ENCODE peak calls at places on chromosome 18, in eight cellular contexts. One of them, this sample, is unnamed.
A peak's percentile ranks its signal among the peaks of the same experiment; 100 is the strongest.

GRCh38 chr18:26057208-26057821 is 33.1 kb downstream of the SS18 start:
- DNase-seq in CD8-positive, alpha-beta memory T cell: no peak
- DNase-seq in kidney: no peak
- DNase-seq in PC-3: no peak
- DNase-seq in endodermal cell: no peak
- DNase-seq in astrocyte: peak; percentile 56
- DNase-seq in mesendoderm: peak; percentile 15
- DNase-seq in coronary artery: no peak
- DNase-seq in this sample: no peak

GRCh38 chr18:47832348-47832747 is 98.1 kb downstream of the SMAD2 start:
- DNase-seq in CD8-positive, alpha-beta memory T cell: no peak
- DNase-seq in kidney: no peak
- DNase-seq in PC-3: no peak
- DNase-seq in endodermal cell: no peak
- DNase-seq in astrocyte: peak; percentile 22
- DNase-seq in mesendoderm: no peak
- DNase-seq in coronary artery: no peak
- DNase-seq in this sample: no peak

GRCh38 chr18:59446012-59446411 is 86.9 kb upstream of the LMAN1 start:
- DNase-seq in CD8-positive, alpha-beta memory T cell: no peak
- DNase-seq in kidney: no peak
- DNase-seq in PC-3: no peak
- DNase-seq in endodermal cell: peak; percentile 78
- DNase-seq in astrocyte: peak; percentile 45
- DNase-seq in mesendoderm: peak; percentile 66
- DNase-seq in coronary artery: no peak
- DNase-seq in this sample: peak; percentile 42

GRCh38 chr18:49019446-49020045 is 68.8 kb upstream of the SMAD7 start:
- DNase-seq in CD8-positive, alpha-beta memory T cell: no peak
- DNase-seq in kidney: no peak
- DNase-seq in PC-3: no peak
- DNase-seq in endodermal cell: no peak
- DNase-seq in astrocyte: peak; percentile 25
- DNase-seq in mesendoderm: no peak
- DNase-seq in coronary artery: peak; percentile 41
- DNase-seq in this sample: no peak

GRCh38 chr18:44537521-44537920 is 143.2 kb upstream of the SETBP1 start:
- DNase-seq in CD8-positive, alpha-beta memory T cell: no peak
- DNase-seq in kidney: peak; percentile 41
- DNase-seq in PC-3: peak; percentile 84
- DNase-seq in endodermal cell: peak; percentile 65
- DNase-seq in astrocyte: peak; percentile 87
- DNase-seq in mesendoderm: peak; percentile 87
- DNase-seq in coronary artery: no peak
- DNase-seq in this sample: peak; percentile 89

GRCh38 chr18:35335861-35336260 is 8.4 kb downstream of the ZNF24 start:
- DNase-seq in CD8-positive, alpha-beta memory T cell: no peak
- DNase-seq in kidney: no peak
- DNase-seq in PC-3: no peak
- DNase-seq in endodermal cell: no peak
- DNase-seq in astrocyte: no peak
- DNase-seq in mesendoderm: no peak
- DNase-seq in coronary artery: no peak
- DNase-seq in this sample: no peak

GRCh38 chr18:73545497-73545896 is 602.1 kb downstream of the FBXO15 start:
- DNase-seq in CD8-positive, alpha-beta memory T cell: no peak
- DNase-seq in kidney: no peak
- DNase-seq in PC-3: peak; percentile 90
- DNase-seq in endodermal cell: no peak
- DNase-seq in astrocyte: no peak
- DNase-seq in mesendoderm: no peak
- DNase-seq in coronary artery: no peak
- DNase-seq in this sample: no peak

GRCh38 chr18:25898965-25899364 is 191.4 kb downstream of the SS18 start:
- DNase-seq in CD8-positive, alpha-beta memory T cell: no peak
- DNase-seq in kidney: no peak
- DNase-seq in PC-3: no peak
- DNase-seq in endodermal cell: no peak
- DNase-seq in astrocyte: no peak
- DNase-seq in mesendoderm: no peak
- DNase-seq in coronary artery: no peak
- DNase-seq in this sample: no peak

GRCh38 chr18:26624443-26624842 is 76.1 kb upstream of the KCTD1 start:
- DNase-seq in CD8-positive, alpha-beta memory T cell: no peak
- DNase-seq in kidney: no peak
- DNase-seq in PC-3: no peak
- DNase-seq in endodermal cell: no peak
- DNase-seq in astrocyte: no peak
- DNase-seq in mesendoderm: no peak
- DNase-seq in coronary artery: no peak
- DNase-seq in this sample: no peak

GRCh38 chr18:30432349-30432748 is 610.2 kb downstream of the DSC3 start:
- DNase-seq in CD8-positive, alpha-beta memory T cell: no peak
- DNase-seq in kidney: no peak
- DNase-seq in PC-3: no peak
- DNase-seq in endodermal cell: no peak
- DNase-seq in astrocyte: no peak
- DNase-seq in mesendoderm: no peak
- DNase-seq in coronary artery: no peak
- DNase-seq in this sample: no peak

GRCh38 chr18:13513015-13513414 is 213.3 kb downstream of the FAM210A start:
- DNase-seq in CD8-positive, alpha-beta memory T cell: no peak
- DNase-seq in kidney: no peak
- DNase-seq in PC-3: no peak
- DNase-seq in endodermal cell: peak; percentile 41
- DNase-seq in astrocyte: peak; percentile 41
- DNase-seq in mesendoderm: peak; percentile 32
- DNase-seq in coronary artery: peak; percentile 61
- DNase-seq in this sample: no peak

GRCh38 chr18:59272971-59273935 is at the start of gene RAX:
- DNase-seq in CD8-positive, alpha-beta memory T cell: no peak
- DNase-seq in kidney: peak; percentile 70
- DNase-seq in PC-3: no peak
- DNase-seq in endodermal cell: peak; percentile 96
- DNase-seq in astrocyte: no peak
- DNase-seq in mesendoderm: peak; percentile 92
- DNase-seq in coronary artery: no peak
- DNase-seq in this sample: no peak

GRCh38 chr18:45636110-45636509 is 20.8 kb downstream of the SLC14A2 start:
- DNase-seq in CD8-positive, alpha-beta memory T cell: no peak
- DNase-seq in kidney: no peak
- DNase-seq in PC-3: no peak
- DNase-seq in endodermal cell: peak; percentile 21
- DNase-seq in astrocyte: no peak
- DNase-seq in mesendoderm: no peak
- DNase-seq in coronary artery: no peak
- DNase-seq in this sample: peak; percentile 35

GRCh38 chr18:3333056-3333720 is 71.3 kb downstream of the MYL12B start:
- DNase-seq in CD8-positive, alpha-beta memory T cell: no peak
- DNase-seq in kidney: no peak
- DNase-seq in PC-3: no peak
- DNase-seq in endodermal cell: no peak
- DNase-seq in astrocyte: no peak
- DNase-seq in mesendoderm: no peak
- DNase-seq in coronary artery: no peak
- DNase-seq in this sample: no peak

GRCh38 chr18:2906522-2907458 is 60.0 kb downstream of the EMILIN2 start:
- DNase-seq in CD8-positive, alpha-beta memory T cell: peak; percentile 60
- DNase-seq in kidney: peak; percentile 85
- DNase-seq in PC-3: peak; percentile 31
- DNase-seq in endodermal cell: peak; percentile 80
- DNase-seq in astrocyte: no peak
- DNase-seq in mesendoderm: peak; percentile 47
- DNase-seq in coronary artery: no peak
- DNase-seq in this sample: no peak

GRCh38 chr18:63683152-63683551 is 19.6 kb upstream of the SERPINB11 start:
- DNase-seq in CD8-positive, alpha-beta memory T cell: no peak
- DNase-seq in kidney: no peak
- DNase-seq in PC-3: peak; percentile 97
- DNase-seq in endodermal cell: peak; percentile 81
- DNase-seq in astrocyte: peak; percentile 76
- DNase-seq in mesendoderm: peak; percentile 94
- DNase-seq in coronary artery: no peak
- DNase-seq in this sample: peak; percentile 97

GRCh38 chr18:63681449-63682381 is 20.0 kb upstream of the SERPINB3 start:
- DNase-seq in CD8-positive, alpha-beta memory T cell: no peak
- DNase-seq in kidney: no peak
- DNase-seq in PC-3: peak; percentile 93
- DNase-seq in endodermal cell: no peak
- DNase-seq in astrocyte: no peak
- DNase-seq in mesendoderm: no peak
- DNase-seq in coronary artery: no peak
- DNase-seq in this sample: no peak

GRCh38 chr18:63686871-63687270 is 15.9 kb upstream of the SERPINB11 start:
- DNase-seq in CD8-positive, alpha-beta memory T cell: no peak
- DNase-seq in kidney: no peak
- DNase-seq in PC-3: no peak
- DNase-seq in endodermal cell: no peak
- DNase-seq in astrocyte: no peak
- DNase-seq in mesendoderm: no peak
- DNase-seq in coronary artery: no peak
- DNase-seq in this sample: no peak

GRCh38 chr18:63684718-63685117 is 18.0 kb upstream of the SERPINB11 start:
- DNase-seq in CD8-positive, alpha-beta memory T cell: no peak
- DNase-seq in kidney: no peak
- DNase-seq in PC-3: no peak
- DNase-seq in endodermal cell: no peak
- DNase-seq in astrocyte: no peak
- DNase-seq in mesendoderm: no peak
- DNase-seq in coronary artery: no peak
- DNase-seq in this sample: peak; percentile 21

GRCh38 chr18:63683890-63684289 is 18.9 kb upstream of the SERPINB11 start:
- DNase-seq in CD8-positive, alpha-beta memory T cell: no peak
- DNase-seq in kidney: no peak
- DNase-seq in PC-3: peak; percentile 37
- DNase-seq in endodermal cell: peak; percentile 62
- DNase-seq in astrocyte: no peak
- DNase-seq in mesendoderm: peak; percentile 46
- DNase-seq in coronary artery: no peak
- DNase-seq in this sample: no peak
- H3K27ac ChIP-seq in CD8-positive, alpha-beta memory T cell: no peak overlapping the region
- H3K27ac ChIP-seq in kidney: no peak overlapping the region
- H3K27ac ChIP-seq in PC-3: peak overlapping the region; percentile 100
- H3K27ac ChIP-seq in endodermal cell: no peak overlapping the region
- H3K27ac ChIP-seq in astrocyte: no peak overlapping the region
- H3K27ac ChIP-seq in mesendoderm: no peak overlapping the region
- H3K27ac ChIP-seq in coronary artery: no peak overlapping the region
- H3K27ac ChIP-seq in this sample: peak overlapping the region; percentile 82

DNA sequence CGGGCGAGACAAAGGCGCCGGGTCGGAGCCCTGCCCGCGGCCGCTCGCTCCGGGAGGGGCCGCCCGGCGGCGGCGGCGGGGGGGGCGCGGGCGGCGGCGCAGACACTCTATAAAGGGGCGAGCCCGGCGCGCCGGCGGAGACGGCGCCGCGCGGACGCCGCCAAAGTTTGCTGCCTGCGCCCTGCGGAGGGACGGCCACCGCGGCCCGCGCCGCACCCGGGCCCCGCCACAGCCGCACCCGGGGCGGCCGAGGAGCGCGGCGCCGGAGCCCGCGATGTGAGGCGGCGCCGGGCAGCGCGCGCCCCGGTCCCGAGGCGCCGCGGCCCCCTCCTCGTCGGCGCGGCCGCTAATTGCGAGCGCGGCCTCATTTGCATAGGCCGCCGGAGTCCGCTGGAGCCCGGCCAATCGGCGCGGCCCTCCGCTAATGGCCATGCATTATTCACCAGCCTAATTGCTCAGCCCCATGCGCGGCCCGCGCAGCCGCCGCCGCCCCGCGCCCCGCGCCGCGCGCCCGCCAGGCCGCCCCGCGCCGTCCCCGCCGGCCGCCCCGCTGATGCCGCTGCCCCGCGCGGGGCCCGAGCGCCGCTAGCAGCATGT is at the start of gene SALL3:
- DNase-seq in CD8-positive, alpha-beta memory T cell: no peak
- DNase-seq in kidney: no peak
- DNase-seq in PC-3: no peak
- DNase-seq in endodermal cell: peak; percentile 91
- DNase-seq in astrocyte: no peak
- DNase-seq in mesendoderm: peak; percentile 87
- DNase-seq in coronary artery: no peak
- DNase-seq in this sample: no peak
- H3K27ac ChIP-seq in CD8-positive, alpha-beta memory T cell: no peak within 1 kb of the TSS
- H3K27ac ChIP-seq in kidney: no peak within 1 kb of the TSS
- H3K27ac ChIP-seq in PC-3: no peak within 1 kb of the TSS
- H3K27ac ChIP-seq in endodermal cell: no peak within 1 kb of the TSS
- H3K27ac ChIP-seq in astrocyte: no peak within 1 kb of the TSS
- H3K27ac ChIP-seq in mesendoderm: peak within 1 kb of the TSS; percentile 66
- H3K27ac ChIP-seq in coronary artery: no peak within 1 kb of the TSS
- H3K27ac ChIP-seq in this sample: no peak within 1 kb of the TSS

DNA sequence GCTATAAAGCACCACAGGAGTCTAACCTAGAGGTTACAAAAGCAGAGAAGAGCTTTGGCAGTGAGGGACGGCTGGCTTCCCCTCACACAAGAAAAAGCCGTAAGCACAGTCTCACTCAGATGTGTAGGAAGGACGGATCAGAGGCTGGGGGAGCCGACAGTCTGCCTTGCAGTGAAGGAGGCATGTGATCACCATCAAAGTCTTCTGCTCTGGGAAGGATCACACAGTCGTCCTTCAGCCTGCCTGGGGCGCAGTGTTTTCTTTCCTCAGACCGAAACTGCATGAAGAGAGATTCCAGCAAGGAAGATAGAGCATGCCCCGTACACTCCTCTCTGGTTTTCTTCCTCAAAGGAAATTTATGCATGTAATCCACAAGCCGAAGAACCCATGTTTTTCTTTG is 24.1 kb downstream of the GATA6 start:
- DNase-seq in CD8-positive, alpha-beta memory T cell: no peak
- DNase-seq in kidney: no peak
- DNase-seq in PC-3: no peak
- DNase-seq in endodermal cell: peak; percentile 64
- DNase-seq in astrocyte: no peak
- DNase-seq in mesendoderm: no peak
- DNase-seq in coronary artery: no peak
- DNase-seq in this sample: no peak
- H3K27ac ChIP-seq in CD8-positive, alpha-beta memory T cell: peak overlapping the region; percentile 33
- H3K27ac ChIP-seq in kidney: no peak overlapping the region
- H3K27ac ChIP-seq in PC-3: no peak overlapping the region
- H3K27ac ChIP-seq in endodermal cell: peak overlapping the region; percentile 18
- H3K27ac ChIP-seq in astrocyte: peak overlapping the region; percentile 55
- H3K27ac ChIP-seq in mesendoderm: peak overlapping the region; percentile 22
- H3K27ac ChIP-seq in coronary artery: peak overlapping the region; percentile 86
- H3K27ac ChIP-seq in this sample: no peak overlapping the region

DNA sequence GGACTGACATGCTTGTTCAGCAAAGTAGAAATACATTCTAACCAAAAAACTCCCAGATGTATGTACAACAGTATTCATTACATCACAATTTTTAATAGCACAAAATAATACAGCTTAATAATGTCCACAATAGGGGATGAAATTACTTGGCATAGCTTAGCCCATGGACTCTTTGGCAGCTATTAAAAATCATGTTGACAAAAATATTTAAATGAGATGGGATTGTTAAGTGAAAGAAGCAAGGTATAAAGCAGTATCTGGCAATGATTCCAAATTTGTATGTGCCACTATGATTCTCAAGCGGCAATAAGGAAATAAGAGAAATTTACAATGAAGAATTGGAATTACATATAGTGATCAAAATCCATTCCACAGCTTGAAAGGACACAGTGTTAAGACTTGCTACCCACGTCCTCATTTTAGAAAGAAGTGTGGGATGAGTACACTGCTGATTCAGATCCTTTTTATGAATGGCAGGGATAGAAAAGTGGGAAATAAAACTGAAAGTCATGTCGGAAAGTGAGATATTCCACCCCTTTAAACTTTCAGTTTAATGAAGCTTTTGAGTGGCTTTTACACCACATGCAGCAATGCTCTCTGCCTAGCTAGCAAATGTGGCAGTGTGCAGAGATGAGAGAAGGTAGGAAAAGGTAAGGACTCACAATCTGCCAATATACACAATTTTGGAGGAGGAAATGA is 2.4 kb downstream of the GAREM1 start:
- DNase-seq in CD8-positive, alpha-beta memory T cell: no peak
- DNase-seq in kidney: no peak
- DNase-seq in PC-3: no peak
- DNase-seq in endodermal cell: no peak
- DNase-seq in astrocyte: no peak
- DNase-seq in mesendoderm: no peak
- DNase-seq in coronary artery: no peak
- DNase-seq in this sample: peak; percentile 6
- H3K27ac ChIP-seq in CD8-positive, alpha-beta memory T cell: no peak overlapping the region
- H3K27ac ChIP-seq in kidney: peak overlapping the region; percentile 15
- H3K27ac ChIP-seq in PC-3: no peak overlapping the region
- H3K27ac ChIP-seq in endodermal cell: no peak overlapping the region
- H3K27ac ChIP-seq in astrocyte: no peak overlapping the region
- H3K27ac ChIP-seq in mesendoderm: no peak overlapping the region
- H3K27ac ChIP-seq in coronary artery: peak overlapping the region; percentile 95
- H3K27ac ChIP-seq in this sample: no peak overlapping the region

This sample was measured in mammary epithelial cell.